ENCODE peak calls at places on chromosomes 6 and 20, in six cellular contexts. K, Z, S, W, Y and C are unnamed samples.

GRCh38 chr6:3869632-3870527 is 20.7 kb downstream of the FAM50B start:
- DNase-seq in W (no peak), Z (no peak), S (no peak), Y (no peak), K (no peak), C (no peak)

GRCh38 chr6:16472349-16473069 is 234.1 kb downstream of the GMPR start:
- DNase-seq in W (peak; percentile 50), S (no peak), Z (no peak), K (no peak), Y (no peak), C (no peak)

GRCh38 chr20:2814587-2815051 is at the start of gene C20orf141:
- DNase-seq in S (no peak), Z (no peak), K (peak; percentile 99), W (peak; percentile 92), Y (no peak), C (no peak)

GRCh38 chr6:4913705-4914411 is 90.0 kb downstream of the RPP40 start:
- DNase-seq in S (no peak), W (peak; percentile 81), Y (no peak), K (no peak), Z (no peak), C (no peak)

GRCh38 chr6:170114956-170115855 is 175.7 kb downstream of the DLL1 start:
- DNase-seq in W (no peak), S (peak; percentile 53), K (no peak), Y (no peak), Z (peak; percentile 45), C (no peak)

GRCh38 chr20:41617059-41617921 is 887 bp downstream of the CHD6 start:
- DNase-seq in Z (no peak), S (peak; percentile 66), Y (peak; percentile 56), K (peak; percentile 53), W (no peak), C (peak; percentile 80)

GRCh38 chr6:38503940-38504682 is 135.6 kb downstream of the BTBD9 start:
- DNase-seq in S (no peak), K (no peak), Z (no peak), Y (no peak), W (no peak), C (no peak)

GRCh38 chr20:41609476-41609875 is 8.7 kb downstream of the CHD6 start:
- DNase-seq in W (no peak), K (no peak), Y (no peak), S (no peak), Z (no peak), C (no peak)

GRCh38 chr20:32363492-32363891 is 5.4 kb downstream of the ASXL1 start:
- DNase-seq in S (no peak), Z (no peak), W (no peak), Y (no peak), K (no peak), C (no peak)

GRCh38 chr6:125102901-125103300 is 50.7 kb upstream of the TPD52L1 start:
- DNase-seq in S (no peak), Y (no peak), Z (no peak), K (peak; percentile 85), W (peak; percentile 91), C (no peak)

GRCh38 chr6:37176268-37177082 is 6.5 kb downstream of the PIM1 start:
- DNase-seq in Z (no peak), W (no peak), Y (no peak), S (no peak), K (no peak), C (no peak)

GRCh38 chr6:36853325-36853724 is 14.1 kb upstream of the CPNE5 start:
- DNase-seq in K (peak; percentile 77), S (peak; percentile 84), Z (no peak), W (peak; percentile 96), Y (no peak), C (no peak)

GRCh38 chr20:39452583-39453193 is 490.5 kb downstream of the DHX35 start:
- DNase-seq in Y (no peak), S (no peak), W (no peak), K (no peak), Z (no peak), C (no peak)

GRCh38 chr6:115729036-115729435 is 331.7 kb downstream of the FRK start:
- DNase-seq in Z (peak; percentile 48), S (no peak), Y (no peak), K (peak; percentile 100), W (no peak), C (no peak)

GRCh38 chr6:37236921-37237320 is 20.7 kb upstream of the TBC1D22B start:
- DNase-seq in S (no peak), Z (no peak), Y (no peak), K (no peak), W (peak; percentile 37), C (no peak)

GRCh38 chr6:75183099-75183541 is 22.7 kb downstream of the COL12A1 start:
- DNase-seq in S (peak; percentile 63), W (peak; percentile 86), Z (no peak), Y (no peak), K (no peak), C (no peak)

GRCh38 chr6:90217621-90218496 is 78.8 kb downstream of the BACH2 start:
- DNase-seq in Y (peak; percentile 43), S (no peak), Z (no peak), W (no peak), K (no peak), C (peak; percentile 72)

GRCh38 chr20:58665606-58666005 is 14.5 kb downstream of the STX16 start:
- DNase-seq in Z (no peak), W (no peak), Y (no peak), S (no peak), K (peak; percentile 85), C (no peak)

GRCh38 chr6:35839019-35839418 is 33.9 kb downstream of the LHFPL5 start:
- DNase-seq in Y (no peak), Z (no peak), W (no peak), S (no peak), K (no peak), C (no peak)

GRCh38 chr6:76703786-76704185 is 631.3 kb upstream of the IMPG1 start:
- DNase-seq in Y (no peak), Z (no peak), W (no peak), S (no peak), K (no peak), C (no peak)

GRCh38 chr6:159360306-159360705 is 191.1 kb downstream of the FNDC1 start:
- DNase-seq in K (peak; percentile 53), W (no peak), Z (no peak), S (no peak), Y (no peak), C (no peak)

GRCh38 chr20:5316188-5317158 is at the start of gene PROKR2:
- DNase-seq in Z (no peak), S (peak; percentile 59), W (no peak), K (peak; percentile 14), Y (no peak), C (no peak)

GRCh38 chr20:31845300-31845863 is at the start of gene FOXS1:
- DNase-seq in K (no peak), S (peak; percentile 95), Y (no peak), Z (no peak), W (no peak), C (no peak)

GRCh38 chr20:4946585-4947378 is 54.5 kb downstream of the SLC23A2 start:
- DNase-seq in Y (no peak), S (no peak), K (no peak), W (no peak), Z (no peak), C (no peak)

GRCh38 chr20:19577692-19578091 is 180.4 kb upstream of the RIN2 start:
- DNase-seq in W (no peak), Y (no peak), K (no peak), Z (no peak), S (no peak), C (no peak)

GRCh38 chr20:49785851-49786174 is 26.8 kb upstream of the SLC9A8 start:
- DNase-seq in K (no peak), Z (no peak), S (no peak), Y (no peak), W (no peak), C (no peak)

GRCh38 chr6:113758725-113759576 is 98.2 kb upstream of the MARCKS start:
- DNase-seq in S (no peak), K (no peak), W (peak; percentile 40), Z (no peak), Y (no peak), C (no peak)

GRCh38 chr6:168541307-168541706 is 100.3 kb downstream of the SMOC2 start:
- DNase-seq in W (no peak), Y (no peak), K (no peak), Z (no peak), S (no peak), C (no peak)

GRCh38 chr20:20223981-20224380 is 143.9 kb upstream of the INSM1 start:
- DNase-seq in K (peak; percentile 64), Z (no peak), S (no peak), Y (no peak), W (no peak), C (no peak)

GRCh38 chr6:168782211-168782729 is 341.3 kb downstream of the SMOC2 start:
- DNase-seq in K (no peak), S (peak; percentile 70), W (no peak), Y (no peak), Z (no peak), C (no peak)

GRCh38 chr6:44192428-44193041 is 24.2 kb upstream of the MYMX start:
- DNase-seq in S (no peak), W (no peak), Y (no peak), K (no peak), Z (no peak), C (no peak)

GRCh38 chr20:47117789-47118188 is 223.1 kb downstream of the EYA2 start:
- DNase-seq in Y (no peak), Z (no peak), S (no peak), W (no peak), K (no peak), C (no peak)

GRCh38 chr6:89440200-89440599 is 7.2 kb downstream of the ANKRD6 start:
- DNase-seq in S (no peak), Z (no peak), W (no peak), Y (no peak), K (no peak), C (no peak)

GRCh38 chr6:142857609-142858195 is 87.3 kb downstream of the HIVEP2 start:
- DNase-seq in Y (no peak), S (no peak), K (no peak), W (no peak), Z (no peak), C (peak; percentile 14)

GRCh38 chr6:159610881-159611280 is 82.2 kb downstream of the SOD2 start:
- DNase-seq in W (no peak), S (no peak), Y (no peak), Z (no peak), K (no peak), C (no peak)

GRCh38 chr6:20952605-20953004 is 418.3 kb downstream of the CDKAL1 start:
- DNase-seq in W (no peak), S (no peak), Y (no peak), K (peak; percentile 92), Z (no peak), C (no peak)

GRCh38 chr6:152981989-152982767 is 663 bp downstream of the FBXO5 start:
- DNase-seq in Z (peak; percentile 82), Y (no peak), S (no peak), W (no peak), K (no peak), C (peak; percentile 60)

GRCh38 chr6:56387621-56388413 is 140.4 kb upstream of the COL21A1 start:
- DNase-seq in K (no peak), Z (no peak), W (no peak), Y (no peak), S (no peak), C (no peak)

GRCh38 chr6:11161031-11161966 is 49.8 kb upstream of the ERVFRD-1 start:
- DNase-seq in K (peak; percentile 71), Y (no peak), S (no peak), Z (no peak), W (no peak), C (no peak)